ENCODE peak calls at places on chromosomes 2 and 18, in six cellular contexts. N is CD4-positive, alpha-beta T cell; S is cardiac muscle cell; K is AG04450; L is Panc1; J is brain microvascular endothelial cell. F is an unnamed sample.

GRCh38 chr2:234996467-234997270 is 44.9 kb downstream of the SH3BP4 start:
- DNase-seq in L (no peak), K (peak; percentile 63), N (no peak), J (peak; percentile 70), S (peak; percentile 83), F (no peak)

GRCh38 chr18:13725566-13726227 is 661 bp downstream of the FAM210A start:
- DNase-seq in J (no peak), K (no peak), S (peak; percentile 7), L (no peak), N (no peak), F (peak; percentile 13)

GRCh38 chr18:24797987-24798386 is 337.6 kb downstream of the HRH4 start:
- DNase-seq in N (no peak), J (no peak), L (no peak), S (no peak), K (no peak), F (no peak)

GRCh38 chr2:183214680-183215079 is 90.4 kb downstream of the NUP35 start:
- DNase-seq in S (no peak), N (no peak), J (no peak), L (no peak), K (no peak), F (no peak)

GRCh38 chr2:151576080-151576479 is 158.2 kb downstream of the NEB start:
- DNase-seq in K (no peak), N (no peak), L (no peak), J (no peak), S (no peak), F (no peak)

GRCh38 chr2:87996570-87996969 is 19.8 kb downstream of the RNU2-63P start:
- DNase-seq in K (no peak), L (no peak), J (no peak), S (peak; percentile 42), N (no peak), F (no peak)

GRCh38 chr18:24019641-24020331 is 5.2 kb downstream of the TTC39C start:
- DNase-seq in S (no peak), L (no peak), K (no peak), J (no peak), N (no peak), F (no peak)

GRCh38 chr2:1366546-1367134 is 46.6 kb upstream of the TPO start:
- DNase-seq in J (no peak), N (no peak), S (no peak), L (no peak), K (no peak), F (no peak)

GRCh38 chr2:74738586-74738985 is 84.5 kb downstream of the SEMA4F start:
- DNase-seq in J (no peak), K (no peak), S (no peak), L (no peak), N (no peak), F (no peak)

GRCh38 chr2:8604262-8604661 is 77.6 kb upstream of the ID2 start:
- DNase-seq in K (no peak), S (no peak), J (no peak), N (no peak), L (no peak), F (no peak)

GRCh38 chr2:189407161-189407943 is 33.9 kb upstream of the WDR75 start:
- DNase-seq in L (no peak), S (peak; percentile 75), J (peak; percentile 68), N (no peak), K (peak; percentile 56), F (peak; percentile 11)

GRCh38 chr2:177753682-177754475 is 318.7 kb downstream of the PDE11A start:
- DNase-seq in N (no peak), L (no peak), J (peak; percentile 85), K (peak; percentile 41), S (peak; percentile 93), F (no peak)

GRCh38 chr2:231530099-231531085 is at the start of gene NMUR1:
- DNase-seq in L (no peak), S (peak; percentile 47), J (no peak), K (no peak), N (peak; percentile 72), F (peak; percentile 17)

GRCh38 chr2:33441235-33441810 is 35.1 kb upstream of the RASGRP3 start:
- DNase-seq in S (peak; percentile 83), L (peak; percentile 38), N (no peak), K (no peak), J (peak; percentile 60), F (peak; percentile 51)

GRCh38 chr2:128280901-128281321 is 37.8 kb downstream of the HS6ST1 start:
- DNase-seq in S (no peak), K (no peak), J (no peak), L (no peak), N (no peak), F (no peak)

GRCh38 chr18:35756506-35757117 is 175.1 kb downstream of the GALNT1 start:
- DNase-seq in L (peak; percentile 12), S (peak; percentile 71), N (no peak), K (peak; percentile 6), J (peak; percentile 57), F (peak; percentile 35)

GRCh38 chr18:46596119-46596518 is 60.9 kb downstream of the LOXHD1 start:
- DNase-seq in S (no peak), K (no peak), L (no peak), J (no peak), N (no peak), F (no peak)

GRCh38 chr18:9673296-9674251 is 34.5 kb upstream of the RAB31 start:
- DNase-seq in N (no peak), L (peak; percentile 41), J (peak; percentile 23), K (no peak), S (peak; percentile 81), F (peak; percentile 95)

GRCh38 chr2:179486969-179487752 is 222.5 kb upstream of the SESTD1 start:
- DNase-seq in K (no peak), N (no peak), L (no peak), S (no peak), J (no peak), F (no peak)

GRCh38 chr18:55780591-55781071 is 192.6 kb upstream of the TCF4 start:
- DNase-seq in S (peak; percentile 40), K (no peak), L (no peak), N (no peak), J (no peak), F (no peak)
- TF ChIP-seq CTCF in S (no peak), K (no peak), L (no peak), N (no peak), J (no peak), F (peak; percentile 1)

GRCh38 chr2:203534486-203535077 is 519 bp downstream of the RAPH1 start:
- DNase-seq in N (no peak), L (no peak), K (no peak), S (peak; percentile 32), J (peak; percentile 13), F (peak; percentile 69)
- TF ChIP-seq CTCF in N (no peak), L (no peak), K (no peak), S (no peak), J (no peak), F (no peak)

DNA sequence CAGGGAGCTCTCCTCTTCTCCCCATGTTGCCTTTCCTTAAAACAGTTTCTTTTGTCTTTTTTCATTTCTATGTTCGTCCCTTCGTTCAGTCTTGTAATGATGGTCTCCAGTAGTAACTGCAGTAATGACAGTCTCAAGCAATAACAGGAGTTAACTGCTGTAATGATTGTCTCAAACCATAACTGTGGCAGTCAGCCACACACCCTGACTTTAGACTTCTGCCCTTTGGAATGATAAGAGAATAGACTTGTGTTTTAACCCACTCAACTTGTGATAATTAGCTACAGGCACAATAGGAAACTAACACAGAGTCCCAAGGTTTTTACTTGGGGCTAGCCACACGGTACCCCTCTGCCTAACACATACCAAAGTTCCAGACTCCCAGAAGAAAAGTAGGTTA is 12.1 kb downstream of the TMEM131 start:
- DNase-seq in S (no peak), K (no peak), L (no peak), J (no peak), N (no peak), F (no peak)
- TF ChIP-seq CTCF in S (no peak), K (no peak), L (no peak), J (no peak), N (no peak), F (no peak)

GRCh38 chr2:142314164-142314563 is 183.3 kb upstream of the LRP1B start:
- DNase-seq in L (no peak), J (no peak), S (no peak), K (no peak), N (no peak), F (no peak)
- TF ChIP-seq CTCF in L (no peak), J (no peak), S (no peak), K (no peak), N (no peak), F (no peak)

GRCh38 chr2:65030933-65031332 is 25.3 kb upstream of the CEP68 start:
- DNase-seq in N (no peak), K (no peak), L (no peak), J (no peak), S (no peak), F (no peak)

GRCh38 chr2:65032016-65032975 is 23.9 kb upstream of the CEP68 start:
- DNase-seq in L (no peak), J (no peak), K (no peak), S (peak; percentile 21), N (no peak), F (no peak)

GRCh38 chr2:65035544-65035943 is 20.7 kb upstream of the CEP68 start:
- DNase-seq in S (no peak), L (no peak), K (no peak), N (no peak), J (no peak), F (no peak)

GRCh38 chr2:65031341-65032015 is 24.7 kb upstream of the CEP68 start:
- DNase-seq in L (no peak), J (no peak), N (no peak), S (peak; percentile 29), K (no peak), F (no peak)

GRCh38 chr2:65033178-65033577 is 23.0 kb upstream of the CEP68 start:
- DNase-seq in J (no peak), L (no peak), S (peak; percentile 41), K (no peak), N (no peak), F (no peak)
- TF ChIP-seq CTCF in J (no peak), L (no peak), S (peak; percentile 12), K (no peak), N (no peak), F (no peak)

GRCh38 chr2:66433695-66433944 is 1.3 kb upstream of the MEIS1 start:
- DNase-seq in L (no peak), N (no peak), K (no peak), S (no peak), J (no peak), F (no peak)
- TF ChIP-seq CTCF in L (no peak), N (no peak), K (no peak), S (no peak), J (no peak), F (no peak)

GRCh38 chr2:176561706-176562105 is 292.5 kb downstream of the MTX2 start:
- DNase-seq in J (no peak), K (no peak), S (peak; percentile 34), L (no peak), N (no peak), F (no peak)
- TF ChIP-seq CTCF in J (no peak), K (no peak), S (no peak), L (no peak), N (no peak), F (no peak)